ENCODE peak calls at places on chromosomes 6 and 20, in five cellular contexts. One of them, this sample, is unnamed.

GRCh38 chr6:54655162-54655561 is 191.4 kb upstream of the FAM83B start:
- DNase-seq in substantia nigra: no peak
- DNase-seq in amniotic epithelial cell: no peak
- DNase-seq in HS-27A: no peak
- DNase-seq in bronchial epithelial cell: peak
- DNase-seq in this sample: no peak

GRCh38 chr6:82283771-82284420 is 36.4 kb upstream of the IBTK start:
- DNase-seq in substantia nigra: no peak
- DNase-seq in amniotic epithelial cell: peak
- DNase-seq in HS-27A: no peak
- DNase-seq in bronchial epithelial cell: no peak
- DNase-seq in this sample: no peak

GRCh38 chr6:33633462-33634158 is 12.5 kb downstream of the ITPR3 start:
- DNase-seq in substantia nigra: peak
- DNase-seq in amniotic epithelial cell: peak
- DNase-seq in HS-27A: no peak
- DNase-seq in bronchial epithelial cell: peak
- DNase-seq in this sample: peak

GRCh38 chr6:99514089-99514488 is 1.1 kb downstream of the USP45 start:
- DNase-seq in substantia nigra: no peak
- DNase-seq in amniotic epithelial cell: no peak
- DNase-seq in HS-27A: no peak
- DNase-seq in bronchial epithelial cell: no peak
- DNase-seq in this sample: peak

GRCh38 chr6:41489284-41489851 is 56.8 kb upstream of the FOXP4 start:
- DNase-seq in substantia nigra: no peak
- DNase-seq in amniotic epithelial cell: no peak
- DNase-seq in HS-27A: no peak
- DNase-seq in bronchial epithelial cell: no peak
- DNase-seq in this sample: peak

GRCh38 chr6:170102038-170102437 is 188.8 kb downstream of the DLL1 start:
- DNase-seq in substantia nigra: no peak
- DNase-seq in amniotic epithelial cell: no peak
- DNase-seq in HS-27A: no peak
- DNase-seq in bronchial epithelial cell: no peak
- DNase-seq in this sample: no peak

GRCh38 chr6:78845567-78845966 is 21.8 kb upstream of the IRAK1BP1 start:
- DNase-seq in substantia nigra: no peak
- DNase-seq in amniotic epithelial cell: no peak
- DNase-seq in HS-27A: no peak
- DNase-seq in bronchial epithelial cell: no peak
- DNase-seq in this sample: no peak

GRCh38 chr20:57030611-57031600 is 235.5 kb downstream of the BMP7 start:
- DNase-seq in substantia nigra: no peak
- DNase-seq in amniotic epithelial cell: peak
- DNase-seq in HS-27A: no peak
- DNase-seq in bronchial epithelial cell: no peak
- DNase-seq in this sample: peak

GRCh38 chr6:24431045-24431451 is 28.3 kb downstream of the MRS2 start:
- DNase-seq in substantia nigra: no peak
- DNase-seq in amniotic epithelial cell: peak
- DNase-seq in HS-27A: peak
- DNase-seq in bronchial epithelial cell: peak
- DNase-seq in this sample: peak

GRCh38 chr20:10551732-10552724 is 116.9 kb downstream of the SLX4IP start:
- DNase-seq in substantia nigra: no peak
- DNase-seq in amniotic epithelial cell: no peak
- DNase-seq in HS-27A: no peak
- DNase-seq in bronchial epithelial cell: no peak
- DNase-seq in this sample: no peak

GRCh38 chr6:3368701-3369100 is 88.1 kb downstream of the SLC22A23 start:
- DNase-seq in substantia nigra: no peak
- DNase-seq in amniotic epithelial cell: no peak
- DNase-seq in HS-27A: no peak
- DNase-seq in bronchial epithelial cell: no peak
- DNase-seq in this sample: no peak

GRCh38 chr20:22226849-22227248 is 357.5 kb downstream of the FOXA2 start:
- DNase-seq in substantia nigra: no peak
- DNase-seq in amniotic epithelial cell: no peak
- DNase-seq in HS-27A: no peak
- DNase-seq in bronchial epithelial cell: peak
- DNase-seq in this sample: no peak

GRCh38 chr6:154537486-154537885 is 27.0 kb upstream of the CNKSR3 start:
- DNase-seq in substantia nigra: no peak
- DNase-seq in amniotic epithelial cell: no peak
- DNase-seq in HS-27A: no peak
- DNase-seq in bronchial epithelial cell: no peak
- DNase-seq in this sample: no peak

GRCh38 chr6:14280766-14281293 is 163.3 kb downstream of the CD83 start:
- DNase-seq in substantia nigra: no peak
- DNase-seq in amniotic epithelial cell: no peak
- DNase-seq in HS-27A: no peak
- DNase-seq in bronchial epithelial cell: no peak
- DNase-seq in this sample: no peak

GRCh38 chr20:41738584-41739193 is 120.5 kb upstream of the CHD6 start:
- DNase-seq in substantia nigra: no peak
- DNase-seq in amniotic epithelial cell: peak
- DNase-seq in HS-27A: no peak
- DNase-seq in bronchial epithelial cell: peak
- DNase-seq in this sample: peak

GRCh38 chr20:51064160-51064559 is 41.3 kb upstream of the KCNG1 start:
- DNase-seq in substantia nigra: no peak
- DNase-seq in amniotic epithelial cell: no peak
- DNase-seq in HS-27A: no peak
- DNase-seq in bronchial epithelial cell: no peak
- DNase-seq in this sample: no peak

GRCh38 chr6:20319520-20320357 is 81.9 kb upstream of the E2F3 start:
- DNase-seq in substantia nigra: no peak
- DNase-seq in amniotic epithelial cell: no peak
- DNase-seq in HS-27A: no peak
- DNase-seq in bronchial epithelial cell: no peak
- DNase-seq in this sample: no peak

GRCh38 chr6:74826318-74826717 is 379.5 kb downstream of the COL12A1 start:
- DNase-seq in substantia nigra: no peak
- DNase-seq in amniotic epithelial cell: no peak
- DNase-seq in HS-27A: no peak
- DNase-seq in bronchial epithelial cell: no peak
- DNase-seq in this sample: no peak

GRCh38 chr20:23691675-23692074 is 2.8 kb upstream of the CST4 start:
- DNase-seq in substantia nigra: no peak
- DNase-seq in amniotic epithelial cell: no peak
- DNase-seq in HS-27A: no peak
- DNase-seq in bronchial epithelial cell: no peak
- DNase-seq in this sample: no peak

GRCh38 chr6:105988321-105988720 is 97.8 kb upstream of the PRDM1 start:
- DNase-seq in substantia nigra: no peak
- DNase-seq in amniotic epithelial cell: no peak
- DNase-seq in HS-27A: no peak
- DNase-seq in bronchial epithelial cell: no peak
- DNase-seq in this sample: no peak

GRCh38 chr6:130547723-130548122 is 181.9 kb downstream of the TMEM200A start:
- DNase-seq in substantia nigra: no peak
- DNase-seq in amniotic epithelial cell: no peak
- DNase-seq in HS-27A: no peak
- DNase-seq in bronchial epithelial cell: no peak
- DNase-seq in this sample: no peak

GRCh38 chr6:162708971-162709370 is 18.6 kb downstream of the PRKN start:
- DNase-seq in substantia nigra: no peak
- DNase-seq in amniotic epithelial cell: no peak
- DNase-seq in HS-27A: no peak
- DNase-seq in bronchial epithelial cell: no peak
- DNase-seq in this sample: no peak

GRCh38 chr20:10532351-10532750 is 97.2 kb downstream of the SLX4IP start:
- DNase-seq in substantia nigra: no peak
- DNase-seq in amniotic epithelial cell: no peak
- DNase-seq in HS-27A: no peak
- DNase-seq in bronchial epithelial cell: no peak
- DNase-seq in this sample: no peak

GRCh38 chr6:27133281-27134227 is 113.9 kb upstream of the PRSS16 start:
- DNase-seq in substantia nigra: peak
- DNase-seq in amniotic epithelial cell: peak
- DNase-seq in HS-27A: no peak
- DNase-seq in bronchial epithelial cell: peak
- DNase-seq in this sample: peak

GRCh38 chr6:109834131-109834530 is 143.0 kb downstream of the FIG4 start:
- DNase-seq in substantia nigra: no peak
- DNase-seq in amniotic epithelial cell: no peak
- DNase-seq in HS-27A: no peak
- DNase-seq in bronchial epithelial cell: no peak
- DNase-seq in this sample: peak

GRCh38 chr6:37650071-37650481 is 47.6 kb downstream of the MDGA1 start:
- DNase-seq in substantia nigra: no peak
- DNase-seq in amniotic epithelial cell: no peak
- DNase-seq in HS-27A: no peak
- DNase-seq in bronchial epithelial cell: no peak
- DNase-seq in this sample: no peak

GRCh38 chr6:148969679-148970078 is 222.8 kb downstream of the UST start:
- DNase-seq in substantia nigra: no peak
- DNase-seq in amniotic epithelial cell: peak
- DNase-seq in HS-27A: no peak
- DNase-seq in bronchial epithelial cell: peak
- DNase-seq in this sample: peak

GRCh38 chr20:32114305-32114960 is 4.9 kb downstream of the TM9SF4 start:
- DNase-seq in substantia nigra: no peak
- DNase-seq in amniotic epithelial cell: peak
- DNase-seq in HS-27A: no peak
- DNase-seq in bronchial epithelial cell: no peak
- DNase-seq in this sample: no peak

GRCh38 chr6:77011929-77012545 is 451.3 kb downstream of the HTR1B start:
- DNase-seq in substantia nigra: no peak
- DNase-seq in amniotic epithelial cell: no peak
- DNase-seq in HS-27A: no peak
- DNase-seq in bronchial epithelial cell: no peak
- DNase-seq in this sample: no peak

GRCh38 chr6:34325618-34326017 is 66.9 kb downstream of the NUDT3 start:
- DNase-seq in substantia nigra: no peak
- DNase-seq in amniotic epithelial cell: no peak
- DNase-seq in HS-27A: no peak
- DNase-seq in bronchial epithelial cell: no peak
- DNase-seq in this sample: no peak

GRCh38 chr6:15524736-15525401 is 138.0 kb downstream of the DTNBP1 start:
- DNase-seq in substantia nigra: no peak
- DNase-seq in amniotic epithelial cell: no peak
- DNase-seq in HS-27A: no peak
- DNase-seq in bronchial epithelial cell: no peak
- DNase-seq in this sample: no peak

GRCh38 chr6:150800596-150801310 is 64.7 kb upstream of the MTHFD1L start:
- DNase-seq in substantia nigra: no peak
- DNase-seq in amniotic epithelial cell: no peak
- DNase-seq in HS-27A: no peak
- DNase-seq in bronchial epithelial cell: no peak
- DNase-seq in this sample: no peak

GRCh38 chr6:14316911-14317535 is 199.5 kb downstream of the CD83 start:
- DNase-seq in substantia nigra: no peak
- DNase-seq in amniotic epithelial cell: no peak
- DNase-seq in HS-27A: no peak
- DNase-seq in bronchial epithelial cell: no peak
- DNase-seq in this sample: no peak

GRCh38 chr6:90286884-90287488 is 9.7 kb downstream of the BACH2 start:
- DNase-seq in substantia nigra: no peak
- DNase-seq in amniotic epithelial cell: peak
- DNase-seq in HS-27A: no peak
- DNase-seq in bronchial epithelial cell: peak
- DNase-seq in this sample: peak

GRCh38 chr6:11575408-11576033 is 38.0 kb downstream of the TMEM170B start:
- DNase-seq in substantia nigra: no peak
- DNase-seq in amniotic epithelial cell: peak
- DNase-seq in HS-27A: no peak
- DNase-seq in bronchial epithelial cell: peak
- DNase-seq in this sample: peak

GRCh38 chr6:47789553-47789952 is 7.7 kb downstream of the OPN5 start:
- DNase-seq in substantia nigra: no peak
- DNase-seq in amniotic epithelial cell: no peak
- DNase-seq in HS-27A: no peak
- DNase-seq in bronchial epithelial cell: peak
- DNase-seq in this sample: no peak

GRCh38 chr6:126040826-126041225 is 54.5 kb downstream of the TRMT11 start:
- DNase-seq in substantia nigra: no peak
- DNase-seq in amniotic epithelial cell: peak
- DNase-seq in HS-27A: no peak
- DNase-seq in bronchial epithelial cell: peak
- DNase-seq in this sample: peak

GRCh38 chr20:49700411-49701185 is 13.1 kb downstream of the B4GALT5 start:
- DNase-seq in substantia nigra: no peak
- DNase-seq in amniotic epithelial cell: peak
- DNase-seq in HS-27A: peak
- DNase-seq in bronchial epithelial cell: peak
- DNase-seq in this sample: peak

GRCh38 chr6:135145509-135145865 is 35.6 kb upstream of the MYB start:
- DNase-seq in substantia nigra: no peak
- DNase-seq in amniotic epithelial cell: peak
- DNase-seq in HS-27A: no peak
- DNase-seq in bronchial epithelial cell: no peak
- DNase-seq in this sample: peak

GRCh38 chr6:161169060-161169459 is 104.8 kb downstream of the AGPAT4 start:
- DNase-seq in substantia nigra: no peak
- DNase-seq in amniotic epithelial cell: peak
- DNase-seq in HS-27A: no peak
- DNase-seq in bronchial epithelial cell: no peak
- DNase-seq in this sample: peak

This sample was measured in iris pigment epithelial cell.